ENCODE peak calls at places on chromosome 2, in seven cellular contexts. M, T, V, Y, X, C and L are unnamed samples.

GRCh38 chr2:222024934-222025890 is 273.6 kb downstream of the PAX3 start:
- DNase-seq in Y (no peak), T (no peak), X (peak; percentile 9), V (peak; percentile 18), M (peak; percentile 14), C (peak; percentile 51), L (no peak)

GRCh38 chr2:218264773-218265601 is 4.2 kb downstream of the GPBAR1 start:
- DNase-seq in T (no peak), V (no peak), C (no peak), X (no peak), M (no peak), Y (no peak), L (no peak)

GRCh38 chr2:105114551-105114950 is 76.7 kb downstream of the MRPS9 start:
- DNase-seq in V (peak; percentile 39), Y (no peak), X (no peak), C (peak; percentile 70), M (peak; percentile 14), T (peak; percentile 9), L (no peak)

GRCh38 chr2:196390243-196391148 is 219.1 kb upstream of the STK17B start:
- DNase-seq in M (no peak), T (no peak), Y (no peak), C (no peak), X (no peak), V (no peak), L (no peak)

GRCh38 chr2:63699549-63699839 is 110.7 kb downstream of the MDH1 start:
- DNase-seq in X (no peak), T (no peak), V (no peak), C (no peak), M (no peak), Y (no peak), L (no peak)

GRCh38 chr2:105179469-105180372 is 61.8 kb upstream of the GPR45 start:
- DNase-seq in M (peak; percentile 63), Y (peak; percentile 31), C (peak; percentile 86), T (no peak), X (no peak), V (peak; percentile 43), L (peak; percentile 64)

GRCh38 chr2:105563000-105563719 is 164.3 kb upstream of the FHL2 start:
- DNase-seq in V (no peak), T (no peak), Y (no peak), C (no peak), X (no peak), M (no peak), L (no peak)

GRCh38 chr2:198968585-198968984 is 489.2 kb downstream of the SATB2 start:
- DNase-seq in V (no peak), X (no peak), Y (no peak), T (no peak), M (no peak), C (no peak), L (no peak)

GRCh38 chr2:18536100-18536499 is 24.4 kb downstream of the RDH14 start:
- DNase-seq in C (peak; percentile 48), X (no peak), T (no peak), M (peak; percentile 47), Y (no peak), V (no peak), L (peak; percentile 34)